ENCODE peak calls at places on chromosomes 11 and 22, in ten cellular contexts. G is GM23338, U is stomach, V is HCT116, X is SK-N-SH, Q is GM12878, T is Panc1, E is transverse colon, S is spleen, B is HepG2. K is an unnamed sample. For H3K4me1, the result is how much of the 10 kb centered on the place peaks cover.

GRCh38 chr22:46736705-46737104 is 1.3 kb downstream of the CERK start:
- DNase-seq in G (no peak), U (no peak), V (no peak), X (no peak), Q (no peak), T (no peak), E (peak), S (no peak), B (no peak), K (no peak)

GRCh38 chr11:86192858-86193257 is 51.7 kb upstream of the EED start:
- DNase-seq in G (no peak), U (no peak), V (no peak), X (no peak), Q (no peak), T (no peak), E (no peak), S (no peak), B (no peak), K (no peak)

GRCh38 chr11:64058494-64058893 is 22.8 kb downstream of the FLRT1 start:
- DNase-seq in G (no peak), U (no peak), V (no peak), X (peak), Q (no peak), T (no peak), E (peak), S (peak), B (no peak), K (no peak)

GRCh38 chr11:11163256-11163655 is 189.8 kb downstream of the CSNK2A3 start:
- DNase-seq in G (peak), U (no peak), V (peak), X (peak), Q (no peak), T (no peak), E (no peak), S (no peak), B (peak), K (no peak)

GRCh38 chr22:27937453-27937852 is 18.4 kb upstream of the PITPNB start:
- DNase-seq in G (no peak), U (no peak), V (no peak), X (peak), Q (no peak), T (no peak), E (no peak), S (no peak), B (peak), K (no peak)

GRCh38 chr11:58527429-58527828 is 19.5 kb upstream of the OR5B21 start:
- DNase-seq in G (no peak), U (no peak), V (no peak), X (no peak), Q (no peak), T (no peak), E (no peak), S (no peak), B (no peak), K (no peak)

GRCh38 chr11:122758974-122759373 is 79.3 kb upstream of the CRTAM start:
- DNase-seq in G (no peak), U (no peak), V (no peak), X (no peak), Q (no peak), T (no peak), E (no peak), S (no peak), B (no peak), K (no peak)

GRCh38 chr22:24592846-24593809 is at the start of gene LRRC75B:
- DNase-seq in G (peak), U (peak), V (peak), X (peak), Q (no peak), T (no peak), E (peak), S (peak), B (peak), K (peak)

GRCh38 chr11:112437096-112437495 is 176.4 kb upstream of the PLET1 start:
- DNase-seq in G (peak), U (no peak), V (no peak), X (no peak), Q (no peak), T (no peak), E (no peak), S (no peak), B (no peak), K (no peak)

GRCh38 chr11:27076121-27076589 is 35.5 kb downstream of the BBOX1 start:
- DNase-seq in G (no peak), U (no peak), V (no peak), X (no peak), Q (no peak), T (no peak), E (no peak), S (no peak), B (no peak), K (no peak)

GRCh38 chr11:69854719-69855118 is 35.5 kb upstream of the FGF3 start:
- DNase-seq in G (no peak), U (no peak), V (peak), X (no peak), Q (no peak), T (no peak), E (no peak), S (no peak), B (no peak), K (no peak)

GRCh38 chr11:7512525-7513209 is 1.1 kb upstream of the PPFIBP2 start:
- DNase-seq in G (peak), U (peak), V (no peak), X (no peak), Q (no peak), T (no peak), E (peak), S (peak), B (peak), K (peak)

GRCh38 chr11:7515544-7515943 is 1.7 kb downstream of the PPFIBP2 start:
- DNase-seq in G (no peak), U (no peak), V (no peak), X (no peak), Q (no peak), T (no peak), E (no peak), S (no peak), B (peak), K (no peak)

GRCh38 chr11:7514099-7514725 is 413 bp downstream of the PPFIBP2 start:
- DNase-seq in G (peak), U (no peak), V (no peak), X (no peak), Q (no peak), T (no peak), E (peak), S (no peak), B (no peak), K (peak)

GRCh38 chr11:7513210-7514098 is at the start of gene PPFIBP2:
- DNase-seq in G (peak), U (peak), V (peak), X (peak), Q (no peak), T (peak), E (peak), S (peak), B (peak), K (peak)

DNA sequence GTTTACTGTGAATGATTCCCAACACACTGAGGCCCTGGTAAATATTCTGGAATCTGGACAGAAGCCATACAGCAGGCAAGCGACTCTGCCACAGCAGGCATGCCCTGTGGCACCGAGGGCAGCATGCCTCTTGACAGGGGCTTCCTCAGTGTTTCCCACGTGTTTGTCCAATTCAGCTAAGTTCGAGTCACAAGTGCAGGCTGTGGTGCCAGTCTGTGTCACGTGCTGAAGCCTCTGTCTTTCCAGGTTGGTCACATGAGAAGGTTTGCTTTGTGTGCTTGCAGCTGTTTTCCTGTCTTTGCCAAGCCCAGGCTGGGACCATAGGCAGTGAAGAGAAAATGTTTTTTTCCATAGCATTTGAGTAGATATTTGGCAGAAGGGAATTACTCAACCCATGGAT is 2.4 kb upstream of the PPFIBP2 start:
- DNase-seq in G (no peak), U (peak), V (no peak), X (no peak), Q (no peak), T (no peak), E (peak), S (no peak), B (peak), K (peak)
- H3K4me1 ChIP-seq in G (under half), U (under half), V (under half), X (under half), Q (under half), T (under half), E (under half), S (under half), B (under half), K (under half)

DNA sequence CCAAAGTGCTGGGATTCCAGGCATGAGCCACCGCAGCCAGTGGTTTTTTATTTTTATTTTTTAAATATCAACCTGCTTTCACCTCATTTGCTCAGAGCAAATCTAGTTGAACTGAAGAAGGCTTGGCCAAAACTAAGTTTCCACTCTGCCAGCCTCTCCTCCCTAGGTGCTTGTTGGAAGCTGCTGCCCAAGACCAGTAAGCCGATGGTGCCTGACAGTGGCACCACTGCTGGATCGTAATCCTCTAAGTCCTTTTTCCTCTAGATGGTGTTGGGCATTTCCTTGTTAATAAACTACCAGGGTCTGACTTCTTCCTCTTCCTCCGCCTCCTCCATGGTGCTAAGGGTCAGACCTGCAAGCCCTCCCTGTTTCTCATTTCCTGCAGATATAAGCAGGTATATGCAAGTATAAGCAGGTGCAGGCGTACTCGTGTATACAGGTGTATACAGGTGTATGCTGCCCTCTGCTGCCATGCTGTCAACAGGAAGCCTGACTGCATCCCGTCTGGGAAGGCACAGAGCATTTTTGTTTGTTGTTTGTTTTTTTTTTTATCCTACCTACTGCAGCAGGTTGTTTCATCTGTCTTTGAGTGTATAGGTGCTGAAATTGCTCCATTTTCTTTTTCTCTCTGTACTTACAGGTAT is 1.6 kb downstream of the NADSYN1 start:
- DNase-seq in G (no peak), U (no peak), V (no peak), X (no peak), Q (no peak), T (no peak), E (peak), S (peak), B (no peak), K (no peak)
- TF ChIP-seq CTCF in G (peak), U (no peak), V (peak), X (no peak), Q (no peak), T (no peak), E (peak), S (no peak), B (peak), K (no peak)

GRCh38 chr11:72751293-72752087 is 718 bp downstream of the ARAP1 start:
- DNase-seq in G (peak), U (no peak), V (no peak), X (peak), Q (no peak), T (no peak), E (peak), S (peak), B (no peak), K (no peak)
- TF ChIP-seq POLR2AphosphoS5 in G (no peak), U (no peak), V (no peak), X (no peak), Q (no peak), T (no peak), E (no peak), S (no peak), B (no peak), K (no peak)

GRCh38 chr11:125512106-125512505 is 16.0 kb upstream of the FEZ1 start:
- DNase-seq in G (no peak), U (no peak), V (no peak), X (no peak), Q (no peak), T (no peak), E (no peak), S (no peak), B (no peak), K (no peak)
- H3K4me1 ChIP-seq in G (under half), U (under half), V (under half), X (under half), Q (under half), T (under half), E (under half), S (under half), B (under half), K (under half)

GRCh38 chr11:2267871-2268825 is 2.2 kb downstream of the ASCL2 start:
- DNase-seq in G (peak), U (peak), V (no peak), X (no peak), Q (no peak), T (no peak), E (no peak), S (no peak), B (no peak), K (peak)

GRCh38 chr11:2270322-2271076 is at the start of gene ASCL2:
- DNase-seq in G (peak), U (peak), V (no peak), X (peak), Q (no peak), T (no peak), E (no peak), S (peak), B (no peak), K (no peak)

GRCh38 chr11:2271077-2271326 is 614 bp upstream of the ASCL2 start:
- DNase-seq in G (peak), U (peak), V (no peak), X (no peak), Q (no peak), T (no peak), E (peak), S (peak), B (no peak), K (no peak)

GRCh38 chr11:2268911-2269600 is 1.3 kb downstream of the ASCL2 start:
- DNase-seq in G (peak), U (peak), V (no peak), X (peak), Q (no peak), T (no peak), E (peak), S (peak), B (peak), K (peak)

GRCh38 chr11:2269601-2270321 is 627 bp downstream of the ASCL2 start:
- DNase-seq in G (peak), U (peak), V (no peak), X (peak), Q (no peak), T (no peak), E (peak), S (peak), B (no peak), K (peak)
- TF ChIP-seq CTCF in G (no peak), U (no peak), V (no peak), X (no peak), Q (no peak), T (no peak), E (peak), S (peak), B (no peak), K (peak)

GRCh38 chr11:81444306-81444705 is 1289.4 kb downstream of the FAM181B start:
- DNase-seq in G (peak), U (no peak), V (no peak), X (no peak), Q (no peak), T (no peak), E (no peak), S (no peak), B (no peak), K (no peak)
- TF ChIP-seq POLR2AphosphoS5 in G (no peak), U (no peak), V (no peak), X (no peak), Q (no peak), T (no peak), E (no peak), S (no peak), B (no peak), K (no peak)